ENCODE peak calls at places on chromosomes 3 and 15, in five cellular contexts. T is K562, X is SK-N-SH, Y is HCT116, J is HepG2. I is an unnamed sample.

GRCh38 chr3:140334105-140334504 is 343.8 kb upstream of the TRIM42 start:
- DNase-seq in J (no peak), Y (no peak), T (no peak), X (peak; percentile 32), I (no peak)

GRCh38 chr15:81105521-81105920 is 28.5 kb upstream of the CFAP161 start:
- DNase-seq in Y (no peak), J (no peak), X (no peak), T (no peak), I (no peak)

GRCh38 chr3:152496716-152497115 is 228.0 kb downstream of the MBNL1 start:
- DNase-seq in J (no peak), T (no peak), Y (no peak), X (no peak), I (no peak)

GRCh38 chr3:94066829-94067470 is 4.1 kb downstream of the NSUN3 start:
- DNase-seq in X (no peak), T (no peak), J (no peak), Y (no peak), I (no peak)

GRCh38 chr3:39917060-39917773 is 107.8 kb downstream of the MYRIP start:
- DNase-seq in Y (no peak), X (no peak), T (no peak), J (no peak), I (no peak)

GRCh38 chr15:74202461-74203401 is at the start of gene STRA6:
- DNase-seq in X (peak; percentile 90), T (peak; percentile 62), J (peak; percentile 45), Y (no peak), I (peak; percentile 42)

GRCh38 chr3:61701019-61701418 is 139.6 kb downstream of the PTPRG start:
- DNase-seq in Y (no peak), X (no peak), J (no peak), T (no peak), I (no peak)

GRCh38 chr3:49017978-49018706 is at the start of gene DALRD3:
- DNase-seq in T (peak; percentile 89), Y (peak; percentile 79), J (peak; percentile 72), X (peak; percentile 89), I (peak; percentile 89)

GRCh38 chr3:156808025-156808424 is 18.1 kb upstream of the LEKR1 start:
- DNase-seq in J (no peak), T (no peak), X (no peak), Y (no peak), I (no peak)

GRCh38 chr15:25250011-25250596 is 188.7 kb downstream of the UBE3A start:
- DNase-seq in X (no peak), Y (no peak), T (no peak), J (no peak), I (no peak)

GRCh38 chr15:25248583-25249235 is 190.1 kb downstream of the UBE3A start:
- DNase-seq in J (no peak), T (no peak), X (no peak), Y (no peak), I (no peak)

GRCh38 chr15:25250906-25251622 is 187.8 kb downstream of the UBE3A start:
- DNase-seq in X (no peak), J (no peak), T (no peak), Y (no peak), I (no peak)

GRCh38 chr15:25249236-25250010 is 189.4 kb downstream of the UBE3A start:
- DNase-seq in Y (no peak), T (no peak), X (no peak), J (no peak), I (no peak)

GRCh38 chr15:25251700-25252390 is 187.0 kb downstream of the UBE3A start:
- DNase-seq in T (no peak), J (no peak), X (no peak), Y (no peak), I (no peak)
- TF ChIP-seq JUND in T (no peak), J (no peak), X (no peak), Y (no peak), I (no peak)

GRCh38 chr3:129560931-129561594 is 18.1 kb downstream of the H1-8 start:
- DNase-seq in X (peak; percentile 91), T (no peak), Y (no peak), J (no peak), I (no peak)
- TF ChIP-seq JUND in X (no peak), T (no peak), Y (no peak), J (no peak), I (no peak)

DNA sequence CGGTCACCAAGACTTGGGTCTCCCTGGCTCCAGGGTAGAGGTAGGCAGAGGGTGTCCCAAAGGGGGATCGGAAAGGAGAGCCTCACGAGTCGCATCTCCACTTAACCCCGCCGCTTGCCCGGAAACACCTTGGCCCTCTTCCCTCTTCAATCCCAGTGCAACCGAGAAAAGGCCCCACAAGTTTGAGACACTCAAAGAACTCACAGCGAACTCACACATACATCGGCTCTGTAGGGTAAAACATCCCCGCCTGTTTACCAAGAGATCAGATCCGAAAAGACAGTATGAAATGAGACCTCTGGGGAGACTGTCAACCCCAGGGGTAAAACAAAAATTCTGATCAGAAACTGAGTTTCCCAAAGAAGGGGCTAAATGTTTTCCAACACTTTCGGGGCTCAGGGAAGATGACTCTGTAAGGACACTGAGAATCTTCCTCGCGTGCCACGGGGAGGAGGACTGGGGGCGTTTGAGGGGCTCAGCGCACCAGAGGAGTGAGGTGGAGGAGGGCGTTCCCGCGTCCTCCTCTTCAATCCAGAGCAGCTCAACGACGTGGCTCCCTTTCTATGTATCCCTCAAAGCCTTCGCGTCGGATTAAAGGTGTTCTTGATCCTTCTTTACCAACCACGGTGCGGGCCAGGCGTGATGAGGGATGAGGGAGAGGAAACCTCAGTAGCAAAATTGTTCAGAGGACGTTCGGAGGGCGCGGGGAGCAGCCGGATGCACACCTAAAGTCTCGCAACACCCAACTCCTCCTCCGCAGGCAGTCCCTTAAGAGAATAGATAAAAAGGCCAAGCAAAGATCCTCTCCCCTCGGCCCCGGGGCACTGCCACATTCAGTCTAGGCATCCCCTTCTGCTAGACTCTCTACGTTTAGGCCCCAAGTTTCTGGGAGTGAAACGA is 3.7 kb downstream of the WNT5A start:
- DNase-seq in J (no peak), X (no peak), Y (no peak), T (no peak), I (no peak)
- TF ChIP-seq JUND in J (no peak), X (no peak), Y (no peak), T (no peak), I (no peak)

DNA sequence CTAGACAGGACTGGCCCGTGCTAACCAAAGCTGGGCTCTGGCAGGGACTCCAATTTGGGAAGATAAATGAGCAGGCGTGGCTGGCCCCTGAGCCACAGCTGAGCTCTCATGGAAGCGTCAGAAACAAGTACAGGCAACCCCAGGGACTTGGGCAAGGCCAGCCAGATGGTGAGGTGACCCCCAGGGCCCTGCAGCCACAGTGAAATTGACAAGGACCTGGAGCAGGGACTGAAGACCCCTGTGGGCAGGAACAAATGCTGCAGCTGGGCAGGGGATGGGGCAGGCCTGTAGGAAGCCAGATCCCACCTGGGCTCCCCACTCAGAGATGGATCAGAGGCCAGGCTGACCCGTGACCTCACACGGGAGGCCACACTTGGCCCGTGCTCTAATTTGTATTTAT is 32.8 kb upstream of the CGNL1 start:
- DNase-seq in J (no peak), T (no peak), Y (no peak), X (no peak), I (no peak)
- TF ChIP-seq JUND in J (no peak), T (no peak), Y (no peak), X (no peak), I (no peak)

GRCh38 chr3:76352069-76352847 is 566.9 kb upstream of the ZNF717 start:
- DNase-seq in Y (no peak), X (no peak), J (no peak), T (no peak), I (no peak)
- TF ChIP-seq JUND in Y (no peak), X (no peak), J (no peak), T (no peak), I (no peak)

GRCh38 chr15:66163553-66163952 is 90.0 kb downstream of the MEGF11 start:
- DNase-seq in X (no peak), Y (no peak), T (no peak), J (no peak), I (no peak)
- TF ChIP-seq JUND in X (no peak), Y (no peak), T (no peak), J (no peak), I (no peak)

I was measured in T47D.